ENCODE peak calls at places on chromosomes 4 and X, in five cellular contexts. C is K562, V is HepG2, D is H1, S is GM12878. A is an unnamed sample.
A peak's percentile ranks its signal among the peaks of the same experiment; 100 is the strongest.

GRCh38 chr4:76365636-76366035 is 55.3 kb downstream of the CCDC158 start:
- DNase-seq in C (no peak), V (no peak), D (no peak), S (no peak), A (no peak)

GRCh38 chrX:47189906-47190305 is 3.7 kb upstream of the UBA1 start:
- DNase-seq in C (no peak), V (no peak), D (no peak), S (no peak), A (no peak)

GRCh38 chrX:9842541-9842940 is 56.3 kb downstream of the SHROOM2 start:
- DNase-seq in C (no peak), V (no peak), D (peak; percentile 50), S (no peak), A (peak; percentile 63)

GRCh38 chrX:111244238-111244750 is 26.0 kb downstream of the CAPN6 start:
- DNase-seq in C (peak; percentile 16), V (peak; percentile 0), D (no peak), S (no peak), A (no peak)

GRCh38 chrX:69538321-69538876 is 34.3 kb downstream of the NALF2 start:
- DNase-seq in C (peak; percentile 74), V (peak; percentile 52), D (peak; percentile 85), S (no peak), A (peak; percentile 59)

GRCh38 chrX:13165747-13166146 is 121.3 kb upstream of the FAM9C start:
- DNase-seq in C (no peak), V (no peak), D (no peak), S (no peak), A (no peak)

GRCh38 chrX:40094041-40094899 is 3.5 kb downstream of the BCOR start:
- DNase-seq in C (no peak), V (no peak), D (peak; percentile 52), S (no peak), A (no peak)

GRCh38 chrX:135649561-135649960 is 63.9 kb upstream of the CT45A1 start:
- DNase-seq in C (no peak), V (no peak), D (no peak), S (no peak), A (no peak)

GRCh38 chrX:71617742-71618141 is 569 bp downstream of the CXCR3 start:
- DNase-seq in C (no peak), V (no peak), D (no peak), S (no peak), A (no peak)

GRCh38 chr4:133683967-133684366 is 517.6 kb downstream of the PABPC4L start:
- DNase-seq in C (no peak), V (no peak), D (no peak), S (no peak), A (no peak)

GRCh38 chr4:53039741-53040458 is 177.8 kb downstream of the RASL11B start:
- DNase-seq in C (peak; percentile 57), V (no peak), D (no peak), S (no peak), A (no peak)

GRCh38 chr4:25834411-25835107 is 28.2 kb downstream of the SEL1L3 start:
- DNase-seq in C (no peak), V (no peak), D (no peak), S (no peak), A (no peak)

GRCh38 chr4:2799444-2799911 is 6.6 kb downstream of the SH3BP2 start:
- DNase-seq in C (no peak), V (no peak), D (no peak), S (no peak), A (no peak)

GRCh38 chrX:149687991-149688390 is 23.9 kb upstream of the MAGEA11 start:
- DNase-seq in C (no peak), V (no peak), D (no peak), S (no peak), A (no peak)

GRCh38 chr4:1991087-1991486 is 17.7 kb downstream of the NELFA start:
- DNase-seq in C (no peak), V (no peak), D (no peak), S (no peak), A (no peak)

GRCh38 chr4:22417408-22417807 is 98.5 kb downstream of the ADGRA3 start:
- DNase-seq in C (no peak), V (no peak), D (no peak), S (no peak), A (no peak)

GRCh38 chr4:47831026-47831689 is 6.7 kb downstream of the CORIN start:
- DNase-seq in C (no peak), V (no peak), D (no peak), S (no peak), A (no peak)

GRCh38 chr4:128757712-128758111 is 51.8 kb upstream of the JADE1 start:
- DNase-seq in C (no peak), V (no peak), D (no peak), S (no peak), A (no peak)

GRCh38 chrX:70172964-70173363 is 4.3 kb upstream of the DGAT2L6 start:
- DNase-seq in C (no peak), V (no peak), D (no peak), S (no peak), A (no peak)

GRCh38 chr4:189341881-189342280 is 598.8 kb upstream of the FRG1 start:
- DNase-seq in C (no peak), V (no peak), D (no peak), S (no peak), A (no peak)

GRCh38 chr4:73257242-73257994 is 1.2 kb downstream of the ANKRD17 start:
- DNase-seq in C (peak; percentile 61), V (peak; percentile 86), D (no peak), S (no peak), A (no peak)

GRCh38 chr4:140703463-140703862 is 52.7 kb downstream of the TBC1D9 start:
- DNase-seq in C (no peak), V (peak; percentile 35), D (no peak), S (no peak), A (no peak)

GRCh38 chrX:12954981-12955380 is 19.9 kb upstream of the TMSB4X start:
- DNase-seq in C (no peak), V (no peak), D (no peak), S (no peak), A (no peak)

DNA sequence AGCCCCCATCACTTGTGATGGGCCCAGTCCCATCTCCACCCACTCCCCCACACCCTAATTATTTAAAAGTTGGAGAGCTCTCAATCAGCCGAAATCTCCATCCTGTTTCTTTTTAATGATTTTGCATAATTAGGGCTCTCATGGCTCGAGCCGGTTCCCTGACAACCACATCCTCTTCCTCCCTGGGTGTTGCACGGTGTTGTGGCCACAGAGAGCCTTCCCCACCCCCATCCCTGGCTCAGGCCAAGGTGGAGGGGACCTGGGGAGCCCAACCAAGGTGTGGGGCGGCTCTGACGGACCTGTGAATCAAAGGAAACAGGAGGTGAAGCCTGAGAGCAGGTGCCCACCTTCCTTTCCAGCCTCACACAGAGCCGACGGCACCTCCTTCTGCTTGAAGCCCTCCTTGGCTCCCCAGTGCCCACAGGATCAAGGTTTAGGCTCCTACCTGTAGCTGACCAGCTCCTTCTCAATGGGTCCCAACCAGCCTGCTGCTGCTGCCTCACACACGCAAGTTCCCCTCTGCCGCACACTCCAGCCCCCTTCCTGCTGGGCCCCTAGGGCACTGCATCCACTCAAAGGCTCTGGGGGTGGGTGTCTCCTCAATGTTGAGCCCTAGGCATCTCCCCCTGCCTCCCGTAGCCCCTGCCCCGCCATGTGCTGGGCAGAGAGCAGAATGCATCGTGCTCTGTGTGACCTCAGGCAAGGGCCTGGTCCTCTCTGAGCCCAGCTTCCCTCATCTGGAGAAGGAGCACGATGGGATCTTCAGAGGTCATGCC is 68.7 kb downstream of the WFS1 start:
- DNase-seq in C (no peak), V (no peak), D (no peak), S (no peak), A (no peak)
- H3K4me1 ChIP-seq in C (no peaks in the 10 kb centered on the region), V (peaks cover 15% of the 10 kb centered on the region), D (peaks cover 5% of the 10 kb centered on the region), S (no peaks in the 10 kb centered on the region), A (peaks cover 17% of the 10 kb centered on the region)

GRCh38 chr4:23533859-23534258 is 356.0 kb downstream of the PPARGC1A start:
- DNase-seq in C (no peak), V (no peak), D (no peak), S (no peak), A (no peak)
- TF ChIP-seq YY1 in C (no peak), V (no peak), D (no peak), S (no peak), A (no peak)

DNA sequence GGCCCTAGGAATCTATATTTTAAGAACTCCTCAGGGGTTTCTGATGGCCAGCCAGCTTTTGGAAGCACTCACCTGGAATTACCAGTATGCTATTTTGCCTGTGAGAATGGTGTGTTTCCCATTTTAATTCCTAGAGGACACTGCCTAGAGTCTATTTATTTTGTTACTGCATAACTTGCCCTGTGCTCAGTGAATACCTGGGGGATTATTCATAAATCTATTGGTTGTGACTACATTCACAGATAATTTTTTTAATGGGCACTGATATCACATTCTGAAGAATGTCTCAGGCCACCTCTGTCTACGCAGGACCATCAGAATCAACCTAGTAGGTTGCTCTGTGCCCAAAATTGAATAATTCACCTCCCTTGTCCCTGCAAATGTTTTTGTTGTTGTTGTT is 6.7 kb downstream of the ARL13A start:
- DNase-seq in C (no peak), V (no peak), D (no peak), S (no peak), A (no peak)
- H3K4me1 ChIP-seq in C (no peaks in the 10 kb centered on the region), V (peaks cover 19% of the 10 kb centered on the region), D (no peaks in the 10 kb centered on the region), S (no peaks in the 10 kb centered on the region), A (no peaks in the 10 kb centered on the region)

DNA sequence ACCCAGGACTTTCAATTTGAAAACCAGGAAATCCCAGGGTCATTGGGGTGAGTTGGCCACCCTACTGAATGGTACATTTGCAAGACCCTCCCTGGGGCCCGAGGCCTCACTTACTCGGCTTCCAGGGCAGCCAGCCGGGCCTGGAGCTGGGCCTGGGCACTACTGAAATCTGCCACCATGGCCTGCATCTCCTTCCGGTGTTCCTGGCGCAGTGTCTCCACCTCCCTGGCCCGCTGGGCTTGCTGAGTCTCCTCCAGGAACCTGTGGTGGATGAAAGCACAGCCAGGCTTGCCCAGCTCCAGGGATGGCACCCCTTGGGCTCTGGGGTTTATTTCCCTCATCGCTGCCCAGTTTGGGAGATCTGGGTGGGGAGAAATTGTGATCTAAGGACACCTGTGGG is 24.7 kb downstream of the MED28 start:
- DNase-seq in C (no peak), V (no peak), D (no peak), S (no peak), A (no peak)
- TF ChIP-seq YY1 in C (no peak), V (no peak), D (no peak), S (no peak), A (no peak)

DNA sequence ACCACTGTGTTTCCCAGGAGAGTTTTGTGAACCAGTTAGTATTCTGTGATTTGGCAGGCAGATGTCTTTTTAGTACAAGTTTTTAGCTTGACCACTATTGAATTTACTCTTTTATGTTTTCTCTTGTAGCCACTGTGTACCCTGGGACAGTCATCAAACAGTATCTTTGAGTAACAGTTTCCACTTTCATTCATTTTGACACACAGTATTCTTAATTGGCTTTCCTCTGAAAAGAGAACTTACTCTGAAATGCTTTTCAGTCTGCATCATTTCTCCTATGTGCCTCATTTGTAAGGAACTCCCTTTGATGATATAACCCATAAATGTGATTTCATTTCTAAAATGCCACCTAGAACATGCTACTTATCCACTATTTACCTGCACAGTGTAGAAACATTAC is 476.5 kb downstream of the PDGFC start:
- DNase-seq in C (no peak), V (no peak), D (no peak), S (no peak), A (no peak)
- H3K4me1 ChIP-seq in C (no peaks in the 10 kb centered on the region), V (no peaks in the 10 kb centered on the region), D (no peaks in the 10 kb centered on the region), S (no peaks in the 10 kb centered on the region), A (no peaks in the 10 kb centered on the region)